ENCODE peak calls at places on chromosomes 11 and 22, in ten cellular contexts. Q, H, C, V, T, K, W, G, J and M are unnamed samples.

GRCh38 chr11:13487661-13488030 is 8.2 kb downstream of the PTH start:
- DNase-seq in T (no peak), W (peak), V (no peak), J (no peak), Q (no peak), G (peak), K (peak), H (no peak), C (peak), M (no peak)

GRCh38 chr11:114026355-114026754 is 33.2 kb upstream of the ZBTB16 start:
- DNase-seq in C (peak), K (no peak), H (no peak), G (peak), T (peak), V (no peak), J (no peak), W (no peak), Q (no peak), M (no peak)

GRCh38 chr11:86396403-86396802 is 21.7 kb downstream of the CCDC81 start:
- DNase-seq in V (no peak), K (no peak), Q (no peak), H (no peak), W (peak), J (no peak), T (peak), C (no peak), G (no peak), M (no peak)

GRCh38 chr11:211741-212140 is 4.2 kb downstream of the RIC8A start:
- DNase-seq in J (no peak), C (no peak), G (no peak), V (no peak), H (no peak), T (no peak), Q (no peak), W (no peak), K (no peak), M (no peak)

GRCh38 chr11:130737866-130738431 is 178.3 kb downstream of the SNX19 start:
- DNase-seq in Q (no peak), K (no peak), H (peak), T (peak), W (peak), C (no peak), J (no peak), G (no peak), V (peak), M (no peak)

GRCh38 chr11:76656087-76656531 is 14.4 kb downstream of the LRRC32 start:
- DNase-seq in C (no peak), H (peak), W (no peak), J (no peak), V (no peak), K (no peak), T (no peak), Q (peak), G (peak), M (no peak)

GRCh38 chr22:22404598-22405284 is 103.8 kb downstream of the ZNF280B start:
- DNase-seq in G (no peak), W (no peak), C (no peak), J (no peak), H (no peak), T (no peak), Q (no peak), V (no peak), K (no peak), M (no peak)

GRCh38 chr11:80083561-80083960 is 642.7 kb upstream of the TENM4 start:
- DNase-seq in C (no peak), T (no peak), V (no peak), H (no peak), W (no peak), G (no peak), K (no peak), Q (no peak), J (no peak), M (no peak)

GRCh38 chr11:95850137-95850536 is 59.8 kb downstream of the CEP57 start:
- DNase-seq in T (no peak), V (no peak), Q (no peak), J (no peak), G (no peak), K (no peak), W (peak), C (no peak), H (no peak), M (no peak)

GRCh38 chr11:122105009-122105828 is 10.8 kb downstream of the BLID start:
- DNase-seq in G (peak), J (no peak), T (peak), K (no peak), C (no peak), H (no peak), Q (no peak), V (no peak), W (no peak), M (no peak)

GRCh38 chr22:28105396-28105795 is 186.3 kb upstream of the PITPNB start:
- DNase-seq in Q (no peak), W (no peak), H (no peak), T (peak), J (no peak), C (no peak), V (no peak), G (no peak), K (no peak), M (no peak)

GRCh38 chr22:42229455-42230149 is 40.9 kb downstream of the TCF20 start:
- DNase-seq in T (peak), Q (no peak), H (peak), J (no peak), V (no peak), C (no peak), K (no peak), W (peak), G (no peak), M (no peak)

GRCh38 chr11:69297926-69298777 is 4.2 kb downstream of the MYEOV start:
- DNase-seq in C (peak), G (no peak), V (peak), K (peak), J (peak), Q (peak), T (peak), H (peak), W (peak), M (peak)

GRCh38 chr11:35373284-35373933 is 45.9 kb downstream of the SLC1A2 start:
- DNase-seq in C (no peak), J (no peak), H (no peak), V (no peak), K (peak), Q (no peak), W (peak), T (no peak), G (no peak), M (no peak)

GRCh38 chr11:123419720-123420466 is 10.2 kb upstream of the GRAMD1B start:
- DNase-seq in V (no peak), W (no peak), C (no peak), H (no peak), K (no peak), J (no peak), G (no peak), T (no peak), Q (no peak), M (no peak)

GRCh38 chr11:27471588-27472397 is 797 bp downstream of the LGR4 start:
- DNase-seq in T (no peak), Q (no peak), J (no peak), V (peak), C (peak), W (no peak), K (no peak), G (peak), H (peak), M (peak)

GRCh38 chr11:86671386-86672006 is 920 bp downstream of the ME3 start:
- DNase-seq in K (peak), W (no peak), C (no peak), G (peak), J (peak), H (peak), T (peak), Q (peak), V (peak), M (no peak)

GRCh38 chr22:44172370-44173108 is 8.2 kb upstream of the PARVG start:
- DNase-seq in C (peak), J (peak), Q (peak), K (no peak), W (no peak), H (peak), V (peak), T (peak), G (no peak), M (peak)

GRCh38 chr11:34439521-34440258 is 956 bp downstream of the CAT start:
- DNase-seq in K (no peak), W (no peak), V (no peak), Q (no peak), H (no peak), T (no peak), G (no peak), J (no peak), C (no peak), M (no peak)

GRCh38 chr22:18929459-18929858 is 6.6 kb downstream of the PRODH start:
- DNase-seq in J (peak), V (no peak), G (no peak), K (no peak), W (no peak), H (no peak), C (no peak), Q (no peak), T (no peak), M (no peak)

GRCh38 chr22:19984201-19984753 is 32.3 kb downstream of the ARVCF start:
- DNase-seq in T (peak), H (peak), Q (no peak), V (peak), J (peak), G (no peak), K (peak), W (peak), C (no peak), M (no peak)

GRCh38 chr11:833849-834311 is 1.1 kb downstream of the CD151 start:
- DNase-seq in T (no peak), V (no peak), J (no peak), Q (no peak), C (no peak), W (no peak), G (no peak), H (peak), K (no peak), M (no peak)

GRCh38 chr11:125166347-125166841 is 1.8 kb downstream of the PKNOX2 start:
- DNase-seq in W (no peak), J (peak), V (no peak), Q (no peak), K (no peak), H (no peak), C (no peak), T (peak), G (no peak), M (no peak)

GRCh38 chr11:6986487-6986886 is 33.7 kb downstream of the ZNF214 start:
- DNase-seq in V (no peak), T (no peak), W (no peak), J (no peak), Q (no peak), K (no peak), G (no peak), H (no peak), C (no peak), M (no peak)

GRCh38 chr11:130213143-130213978 is 53.8 kb downstream of the ST14 start:
- DNase-seq in T (peak), C (peak), H (peak), W (peak), V (peak), K (peak), J (peak), Q (peak), G (peak), M (peak)

GRCh38 chr11:119284344-119285157 is 32.4 kb downstream of the MCAM start:
- DNase-seq in C (peak), Q (no peak), W (peak), V (no peak), J (no peak), K (peak), G (no peak), H (no peak), T (peak), M (no peak)

GRCh38 chr11:34468209-34468841 is 29.6 kb downstream of the CAT start:
- DNase-seq in C (peak), V (no peak), K (no peak), Q (no peak), H (no peak), W (peak), T (peak), G (peak), J (no peak), M (no peak)

GRCh38 chr11:35893796-35894475 is 49.9 kb upstream of the LDLRAD3 start:
- DNase-seq in J (peak), H (no peak), Q (no peak), G (peak), W (peak), K (no peak), V (no peak), T (peak), C (no peak), M (no peak)

GRCh38 chr22:44445731-44446130 is 52.3 kb downstream of the RTL6 start:
- DNase-seq in T (no peak), J (no peak), K (no peak), W (no peak), H (no peak), V (peak), Q (no peak), C (no peak), G (no peak), M (no peak)

GRCh38 chr11:8221917-8222316 is 41.8 kb downstream of the LMO1 start:
- DNase-seq in V (peak), J (no peak), T (no peak), C (no peak), H (no peak), K (no peak), Q (no peak), W (no peak), G (no peak), M (no peak)

GRCh38 chr22:44224166-44224565 is 43.4 kb downstream of the PARVG start:
- DNase-seq in W (no peak), Q (no peak), K (no peak), V (no peak), H (no peak), J (no peak), G (no peak), C (no peak), T (no peak), M (no peak)

GRCh38 chr11:64996327-64996709 is 453 bp downstream of the BATF2 start:
- DNase-seq in G (no peak), C (no peak), T (no peak), H (no peak), V (no peak), J (no peak), W (no peak), Q (no peak), K (no peak), M (no peak)

GRCh38 chr11:64998141-64998540 is 1.4 kb upstream of the BATF2 start:
- DNase-seq in T (no peak), K (no peak), G (no peak), C (no peak), W (no peak), Q (no peak), V (no peak), J (no peak), H (no peak), M (no peak)

GRCh38 chr11:64994318-64994717 is 2.5 kb downstream of the BATF2 start:
- DNase-seq in Q (no peak), V (no peak), T (no peak), H (no peak), K (no peak), J (no peak), C (no peak), G (no peak), W (no peak), M (no peak)

GRCh38 chr11:64998690-64999431 is 2.1 kb upstream of the BATF2 start:
- DNase-seq in K (peak), T (no peak), V (no peak), Q (no peak), G (no peak), H (no peak), C (no peak), J (no peak), W (no peak), M (no peak)

DNA sequence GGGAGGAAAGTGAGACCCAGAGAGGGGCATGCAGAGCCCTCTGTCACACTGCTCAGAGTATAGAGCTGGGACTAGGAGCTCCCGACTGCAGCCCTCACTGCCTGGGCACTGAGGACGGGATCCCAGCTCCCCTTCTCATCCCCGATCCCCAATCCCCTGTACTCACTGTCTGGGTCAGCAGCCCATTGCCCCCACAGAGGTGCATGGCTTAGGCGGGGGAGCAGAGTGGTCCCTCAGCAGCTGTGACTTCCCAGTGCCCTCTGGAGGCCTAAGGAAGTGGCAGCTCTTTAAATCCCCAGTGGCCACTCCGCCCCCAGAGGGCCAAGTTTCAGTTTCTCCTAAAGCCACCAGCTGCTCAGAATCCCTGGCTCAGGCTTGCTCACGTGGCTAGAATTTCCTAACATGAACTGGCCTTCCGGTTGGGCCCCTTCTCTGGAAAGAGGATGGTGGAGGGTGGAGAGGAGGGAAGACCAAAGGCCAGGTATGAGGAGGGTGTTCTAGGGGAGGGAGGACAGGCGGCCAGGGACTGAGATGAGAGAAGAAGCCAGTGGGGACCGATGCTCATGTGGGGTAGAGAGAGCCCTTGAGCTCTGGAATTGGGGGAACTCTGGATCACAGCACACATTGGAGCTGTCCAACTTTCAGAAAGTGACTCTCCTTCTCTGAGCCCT is at the start of gene BATF2:
- DNase-seq in C (peak), V (peak), Q (no peak), K (peak), H (peak), J (peak), W (peak), T (peak), G (peak), M (peak)
- TF ChIP-seq CTCF in C (peak), V (peak), Q (no peak), K (peak), H (peak), J (peak), W (peak), T (peak), G (no peak), M (peak)

GRCh38 chr11:97325693-97326092 is 935.9 kb downstream of the JRKL start:
- DNase-seq in K (no peak), T (no peak), Q (no peak), H (no peak), G (peak), W (no peak), C (no peak), J (no peak), V (no peak), M (no peak)
- TF ChIP-seq CTCF in K (no peak), T (no peak), Q (no peak), H (no peak), G (peak), W (no peak), C (no peak), J (no peak), V (no peak), M (no peak)

DNA sequence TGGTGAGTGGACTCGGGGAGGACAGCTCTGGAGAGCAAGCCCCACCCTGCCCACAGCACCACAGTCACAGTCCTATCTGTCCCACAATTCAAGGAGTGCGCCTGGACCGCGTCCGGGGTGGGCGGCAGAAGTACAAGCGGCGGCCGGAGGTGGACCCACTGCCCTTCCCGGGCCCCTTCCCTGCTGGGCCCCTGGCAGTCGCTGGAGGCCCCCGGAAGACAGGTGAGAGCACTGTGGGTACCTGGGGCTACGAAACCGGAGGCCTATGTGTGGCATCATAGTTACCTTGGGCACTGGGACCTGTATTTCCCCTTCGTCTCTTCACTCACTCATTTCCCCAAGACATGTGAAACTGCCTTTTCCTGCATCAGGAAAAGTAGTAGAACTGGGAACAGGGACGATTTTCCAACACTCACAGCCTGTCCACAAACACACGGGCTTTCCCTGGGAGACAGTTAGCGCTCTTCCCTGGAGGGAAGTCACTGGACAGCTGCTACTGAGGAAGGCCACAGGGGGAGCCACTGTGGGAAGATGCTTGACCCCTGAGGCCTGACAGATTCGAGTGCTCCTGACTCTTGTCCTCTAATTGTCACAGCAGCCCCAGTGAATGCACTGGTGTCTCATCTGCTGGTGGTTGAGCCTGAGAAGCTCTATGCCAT is 3.1 kb downstream of the TRMT112 start:
- DNase-seq in G (no peak), J (no peak), K (no peak), W (no peak), C (no peak), T (no peak), H (no peak), Q (no peak), V (no peak), M (no peak)
- TF ChIP-seq CTCF in G (no peak), J (no peak), K (no peak), W (peak), C (peak), T (peak), H (no peak), Q (no peak), V (no peak), M (no peak)

GRCh38 chr11:102836290-102836875 is 7.0 kb downstream of the MMP3 start:
- DNase-seq in T (peak), Q (no peak), W (peak), J (no peak), H (no peak), G (no peak), K (no peak), V (no peak), C (no peak), M (no peak)

GRCh38 chr11:102831128-102831708 is 12.2 kb downstream of the MMP3 start:
- DNase-seq in Q (no peak), K (no peak), C (no peak), W (peak), G (peak), V (no peak), J (peak), T (peak), H (no peak), M (no peak)

GRCh38 chr11:102831709-102832492 is 11.5 kb downstream of the MMP3 start:
- DNase-seq in V (no peak), G (no peak), Q (no peak), J (no peak), W (no peak), K (no peak), C (no peak), T (no peak), H (no peak), M (no peak)

GRCh38 chr11:102832612-102833011 is 10.8 kb downstream of the MMP3 start:
- DNase-seq in J (no peak), V (no peak), Q (no peak), G (no peak), K (no peak), H (no peak), W (no peak), C (no peak), T (no peak), M (no peak)

DNA sequence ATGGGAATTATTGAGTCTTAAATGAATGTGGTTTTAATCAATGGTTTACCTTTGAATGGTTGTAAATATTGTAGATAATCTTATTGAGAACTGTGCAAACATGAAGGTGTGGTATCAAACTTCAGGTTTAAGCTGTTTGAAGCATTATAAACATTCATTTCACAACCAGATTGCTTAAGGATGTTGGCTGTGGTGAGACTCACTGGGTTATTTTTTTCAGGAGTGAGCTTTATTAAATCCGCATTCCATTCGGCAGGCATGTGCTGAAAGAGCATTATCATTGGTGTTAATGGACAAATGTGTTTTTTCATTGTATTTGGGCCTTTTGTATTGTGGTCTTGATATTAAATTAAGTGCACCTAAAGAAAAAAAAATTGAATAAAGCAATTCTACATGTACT is 9.7 kb downstream of the MMP3 start:
- DNase-seq in K (no peak), C (no peak), J (no peak), W (no peak), T (no peak), V (no peak), H (no peak), G (no peak), Q (no peak), M (no peak)
- TF ChIP-seq CTCF in K (no peak), C (no peak), J (no peak), W (no peak), T (no peak), V (no peak), H (no peak), G (no peak), Q (no peak), M (no peak)

GRCh38 chr22:23888615-23889401 is 5.4 kb upstream of the MIF start:
- DNase-seq in W (peak), K (peak), V (no peak), Q (no peak), J (no peak), G (no peak), H (no peak), C (no peak), T (peak), M (no peak)
- TF ChIP-seq CTCF in W (peak), K (no peak), V (peak), Q (no peak), J (no peak), G (no peak), H (no peak), C (no peak), T (peak), M (no peak)

GRCh38 chr11:65100674-65101350 is 4.8 kb downstream of the VPS51 start:
- DNase-seq in C (no peak), J (no peak), V (no peak), W (no peak), G (no peak), H (no peak), T (no peak), K (no peak), Q (no peak), M (no peak)
- TF ChIP-seq CTCF in C (no peak), J (no peak), V (no peak), W (no peak), G (no peak), H (no peak), T (peak), K (no peak), Q (no peak), M (peak)